ENCODE peak calls at places on chromosome 7, in six cellular contexts. One of them, this sample, is unnamed.

GRCh38 chr7:22278660-22279059 is 78.3 kb downstream of the RAPGEF5 start:
- DNase-seq in hepatocyte: no peak
- DNase-seq in PC-3: no peak
- DNase-seq in GM23338: no peak
- DNase-seq in GM23248: no peak
- DNase-seq in HCT116: no peak
- DNase-seq in this sample: no peak

GRCh38 chr7:110786576-110786975 is 304.4 kb upstream of the LRRN3 start:
- DNase-seq in GM23248: no peak
- DNase-seq in GM23338: no peak
- DNase-seq in PC-3: no peak
- DNase-seq in hepatocyte: no peak
- DNase-seq in HCT116: no peak
- DNase-seq in this sample: no peak

GRCh38 chr7:137636376-137636775 is 210.4 kb downstream of the DGKI start:
- DNase-seq in HCT116: no peak
- DNase-seq in GM23248: peak; percentile 34
- DNase-seq in PC-3: no peak
- DNase-seq in GM23338: no peak
- DNase-seq in hepatocyte: no peak
- DNase-seq in this sample: no peak

GRCh38 chr7:143934526-143935340 is at the start of gene OR2F2:
- DNase-seq in GM23248: peak; percentile 73
- DNase-seq in GM23338: no peak
- DNase-seq in HCT116: no peak
- DNase-seq in hepatocyte: no peak
- DNase-seq in PC-3: peak; percentile 17
- DNase-seq in this sample: no peak

GRCh38 chr7:19970514-19970913 is 197.1 kb upstream of the TMEM196 start:
- DNase-seq in HCT116: no peak
- DNase-seq in PC-3: no peak
- DNase-seq in GM23338: no peak
- DNase-seq in GM23248: no peak
- DNase-seq in hepatocyte: no peak
- DNase-seq in this sample: no peak

GRCh38 chr7:157807510-157807909 is 470.7 kb downstream of the DNAJB6 start:
- DNase-seq in HCT116: peak; percentile 40
- DNase-seq in PC-3: peak; percentile 87
- DNase-seq in hepatocyte: no peak
- DNase-seq in GM23338: no peak
- DNase-seq in GM23248: no peak
- DNase-seq in this sample: peak; percentile 63

GRCh38 chr7:22633954-22634474 is 93.0 kb upstream of the IL6 start:
- DNase-seq in PC-3: no peak
- DNase-seq in HCT116: no peak
- DNase-seq in GM23248: no peak
- DNase-seq in GM23338: no peak
- DNase-seq in hepatocyte: no peak
- DNase-seq in this sample: no peak

GRCh38 chr7:139679731-139680594 is 97.8 kb downstream of the HIPK2 start:
- DNase-seq in HCT116: no peak
- DNase-seq in PC-3: peak; percentile 89
- DNase-seq in GM23338: no peak
- DNase-seq in GM23248: peak; percentile 53
- DNase-seq in hepatocyte: no peak
- DNase-seq in this sample: no peak

GRCh38 chr7:150854066-150855000 is 2.0 kb downstream of the AOC1 start:
- DNase-seq in HCT116: no peak
- DNase-seq in hepatocyte: no peak
- DNase-seq in GM23338: no peak
- DNase-seq in GM23248: no peak
- DNase-seq in PC-3: no peak
- DNase-seq in this sample: no peak

GRCh38 chr7:144975882-144976281 is 140.0 kb upstream of the TPK1 start:
- DNase-seq in hepatocyte: no peak
- DNase-seq in GM23248: no peak
- DNase-seq in GM23338: no peak
- DNase-seq in PC-3: no peak
- DNase-seq in HCT116: no peak
- DNase-seq in this sample: no peak

GRCh38 chr7:42167206-42167913 is 69.6 kb downstream of the GLI3 start:
- DNase-seq in GM23338: no peak
- DNase-seq in GM23248: no peak
- DNase-seq in HCT116: no peak
- DNase-seq in hepatocyte: no peak
- DNase-seq in PC-3: peak; percentile 67
- DNase-seq in this sample: no peak

GRCh38 chr7:65749039-65749438 is 123.8 kb upstream of the VKORC1L1 start:
- DNase-seq in PC-3: no peak
- DNase-seq in HCT116: no peak
- DNase-seq in GM23248: no peak
- DNase-seq in hepatocyte: no peak
- DNase-seq in GM23338: no peak
- DNase-seq in this sample: no peak

GRCh38 chr7:102111063-102111757 is 175.5 kb upstream of the SH2B2 start:
- DNase-seq in PC-3: no peak
- DNase-seq in GM23338: peak; percentile 82
- DNase-seq in GM23248: no peak
- DNase-seq in HCT116: no peak
- DNase-seq in hepatocyte: no peak
- DNase-seq in this sample: peak; percentile 69

GRCh38 chr7:134730359-134730758 is 49.1 kb upstream of the CALD1 start:
- DNase-seq in HCT116: no peak
- DNase-seq in PC-3: no peak
- DNase-seq in hepatocyte: no peak
- DNase-seq in GM23248: peak; percentile 48
- DNase-seq in GM23338: no peak
- DNase-seq in this sample: no peak

GRCh38 chr7:127158659-127159058 is 94.1 kb downstream of the GRM8 start:
- DNase-seq in HCT116: no peak
- DNase-seq in GM23338: peak; percentile 67
- DNase-seq in GM23248: peak; percentile 0
- DNase-seq in hepatocyte: no peak
- DNase-seq in PC-3: no peak
- DNase-seq in this sample: peak; percentile 52

GRCh38 chr7:27277628-27278027 is 35.0 kb downstream of the EVX1 start:
- DNase-seq in HCT116: peak; percentile 29
- DNase-seq in GM23248: peak; percentile 58
- DNase-seq in hepatocyte: peak; percentile 80
- DNase-seq in PC-3: peak; percentile 83
- DNase-seq in GM23338: peak; percentile 25
- DNase-seq in this sample: no peak

DNA sequence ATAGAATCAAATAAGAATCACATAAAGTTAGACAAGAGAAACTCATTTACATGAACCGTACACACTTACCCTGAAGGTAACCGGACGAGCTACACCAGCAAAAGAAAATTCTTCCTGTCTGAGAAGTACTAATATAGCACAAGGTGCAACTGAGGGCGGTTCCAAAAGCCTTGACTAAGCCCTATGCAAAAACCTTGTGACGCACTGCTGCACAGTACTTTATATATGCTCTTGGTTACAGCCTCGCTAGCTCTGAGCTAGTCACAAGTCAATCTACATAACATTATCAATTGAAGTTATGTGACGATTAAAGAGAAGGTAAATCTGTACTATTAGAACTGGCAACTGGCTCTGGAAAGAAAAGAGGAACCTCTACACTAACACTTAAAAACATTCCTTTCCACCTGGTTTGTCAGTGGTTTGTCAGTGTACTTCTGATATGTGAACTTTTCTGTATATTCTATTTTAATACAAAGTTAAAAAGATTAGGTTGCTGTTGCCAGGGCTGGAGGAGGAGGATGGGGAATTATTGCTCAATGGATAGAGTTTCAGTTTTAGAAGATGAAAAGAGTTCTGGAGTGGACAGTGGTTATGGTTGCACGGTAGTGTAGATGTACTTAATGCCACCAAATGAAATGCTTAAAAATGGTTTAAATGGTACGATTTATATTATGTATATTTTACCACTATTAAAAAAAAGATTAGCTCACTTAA is 21.6 kb downstream of the NT5C3A start:
- DNase-seq in HCT116: no peak
- DNase-seq in PC-3: peak; percentile 86
- DNase-seq in hepatocyte: peak; percentile 64
- DNase-seq in GM23338: no peak
- DNase-seq in GM23248: peak; percentile 54
- DNase-seq in this sample: no peak
- H3K4me1 ChIP-seq in HCT116: no peaks in the 10 kb centered on the region
- H3K4me1 ChIP-seq in PC-3: peaks cover 67% of the 10 kb centered on the region
- H3K4me1 ChIP-seq in hepatocyte: peaks cover 27% of the 10 kb centered on the region
- H3K4me1 ChIP-seq in GM23338: no peaks in the 10 kb centered on the region
- H3K4me1 ChIP-seq in GM23248: peaks cover 50% of the 10 kb centered on the region
- H3K4me1 ChIP-seq in this sample: no peaks in the 10 kb centered on the region

GRCh38 chr7:129502708-129503685 is 666 bp downstream of the SMKR1 start:
- DNase-seq in GM23338: peak; percentile 69
- DNase-seq in HCT116: no peak
- DNase-seq in PC-3: no peak
- DNase-seq in GM23248: no peak
- DNase-seq in hepatocyte: peak; percentile 14
- DNase-seq in this sample: peak; percentile 65
- TF ChIP-seq EZH2phosphoT487 in GM23338: no peak
- TF ChIP-seq EZH2phosphoT487 in HCT116: no peak
- TF ChIP-seq EZH2phosphoT487 in PC-3: peak; percentile 3
- TF ChIP-seq EZH2phosphoT487 in GM23248: no peak
- TF ChIP-seq EZH2phosphoT487 in hepatocyte: no peak
- TF ChIP-seq EZH2phosphoT487 in this sample: no peak

DNA sequence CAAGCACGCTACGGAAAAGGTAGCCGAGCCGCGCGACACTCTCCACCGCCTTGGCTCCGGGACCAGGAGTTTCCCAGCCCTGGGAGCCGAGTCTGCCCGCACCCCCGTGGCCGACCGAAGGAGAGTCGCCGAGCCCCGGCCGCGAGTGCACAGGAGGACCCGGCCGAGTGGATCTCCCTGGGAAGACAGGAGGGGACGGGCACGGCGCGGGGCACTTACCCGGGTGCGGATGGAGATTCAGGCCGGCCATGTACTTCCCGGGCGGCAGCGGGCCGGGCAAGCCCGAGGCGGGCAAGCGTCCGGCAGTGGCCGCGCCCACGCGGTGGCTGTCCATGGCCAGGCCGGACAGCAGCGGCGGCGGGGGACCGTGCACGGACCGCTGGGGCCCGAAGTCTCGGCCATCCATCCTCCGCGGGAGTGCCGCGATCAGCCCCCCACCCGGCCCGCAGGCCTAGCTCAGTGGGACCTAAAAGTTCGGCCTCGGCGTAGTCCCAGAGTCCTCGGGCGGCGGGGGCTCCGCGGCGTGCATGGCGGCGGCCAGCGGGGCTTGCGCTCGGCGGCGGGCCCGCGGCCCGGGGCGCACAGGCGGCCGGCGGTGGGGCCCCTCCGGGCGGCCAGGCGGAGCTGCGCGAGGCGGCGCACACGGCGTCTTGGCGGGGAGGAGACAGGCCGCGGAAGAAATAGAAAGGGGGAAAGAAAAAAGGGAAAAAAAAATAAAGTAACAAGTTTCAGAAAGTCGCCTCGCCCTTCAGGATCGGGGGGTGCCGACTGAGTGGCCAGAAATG is 2.6 kb downstream of the TNRC18 start:
- DNase-seq in PC-3: no peak
- DNase-seq in GM23338: no peak
- DNase-seq in GM23248: peak; percentile 61
- DNase-seq in hepatocyte: no peak
- DNase-seq in HCT116: no peak
- DNase-seq in this sample: peak; percentile 52
- H3K4me1 ChIP-seq in PC-3: peaks cover 22% of the 10 kb centered on the region
- H3K4me1 ChIP-seq in GM23338: peaks cover 44% of the 10 kb centered on the region
- H3K4me1 ChIP-seq in GM23248: peaks cover 12% of the 10 kb centered on the region
- H3K4me1 ChIP-seq in hepatocyte: peaks cover 24% of the 10 kb centered on the region
- H3K4me1 ChIP-seq in HCT116: peaks cover 13% of the 10 kb centered on the region
- H3K4me1 ChIP-seq in this sample: peaks cover 25% of the 10 kb centered on the region

GRCh38 chr7:155830961-155831806 is 18.9 kb upstream of the SHH start:
- DNase-seq in HCT116: no peak
- DNase-seq in hepatocyte: no peak
- DNase-seq in PC-3: no peak
- DNase-seq in GM23248: no peak
- DNase-seq in GM23338: no peak
- DNase-seq in this sample: no peak
- TF ChIP-seq EZH2phosphoT487 in HCT116: no peak
- TF ChIP-seq EZH2phosphoT487 in hepatocyte: no peak
- TF ChIP-seq EZH2phosphoT487 in PC-3: no peak
- TF ChIP-seq EZH2phosphoT487 in GM23248: no peak
- TF ChIP-seq EZH2phosphoT487 in GM23338: no peak
- TF ChIP-seq EZH2phosphoT487 in this sample: no peak

GRCh38 chr7:131105294-131105802 is 222.3 kb upstream of the MKLN1 start:
- DNase-seq in GM23338: peak; percentile 57
- DNase-seq in hepatocyte: no peak
- DNase-seq in HCT116: no peak
- DNase-seq in PC-3: peak; percentile 9
- DNase-seq in GM23248: peak; percentile 63
- DNase-seq in this sample: no peak

GRCh38 chr7:131105803-131106680 is 221.6 kb upstream of the MKLN1 start:
- DNase-seq in HCT116: no peak
- DNase-seq in GM23248: peak; percentile 88
- DNase-seq in PC-3: peak; percentile 52
- DNase-seq in hepatocyte: peak; percentile 87
- DNase-seq in GM23338: peak; percentile 70
- DNase-seq in this sample: peak; percentile 77

GRCh38 chr7:131103997-131104396 is 223.7 kb upstream of the MKLN1 start:
- DNase-seq in HCT116: no peak
- DNase-seq in GM23338: no peak
- DNase-seq in GM23248: peak; percentile 90
- DNase-seq in hepatocyte: no peak
- DNase-seq in PC-3: peak; percentile 9
- DNase-seq in this sample: no peak

GRCh38 chr7:131106681-131107342 is 220.9 kb upstream of the MKLN1 start:
- DNase-seq in GM23248: peak; percentile 66
- DNase-seq in HCT116: no peak
- DNase-seq in hepatocyte: peak; percentile 50
- DNase-seq in GM23338: peak; percentile 55
- DNase-seq in PC-3: peak; percentile 44
- DNase-seq in this sample: peak; percentile 56

DNA sequence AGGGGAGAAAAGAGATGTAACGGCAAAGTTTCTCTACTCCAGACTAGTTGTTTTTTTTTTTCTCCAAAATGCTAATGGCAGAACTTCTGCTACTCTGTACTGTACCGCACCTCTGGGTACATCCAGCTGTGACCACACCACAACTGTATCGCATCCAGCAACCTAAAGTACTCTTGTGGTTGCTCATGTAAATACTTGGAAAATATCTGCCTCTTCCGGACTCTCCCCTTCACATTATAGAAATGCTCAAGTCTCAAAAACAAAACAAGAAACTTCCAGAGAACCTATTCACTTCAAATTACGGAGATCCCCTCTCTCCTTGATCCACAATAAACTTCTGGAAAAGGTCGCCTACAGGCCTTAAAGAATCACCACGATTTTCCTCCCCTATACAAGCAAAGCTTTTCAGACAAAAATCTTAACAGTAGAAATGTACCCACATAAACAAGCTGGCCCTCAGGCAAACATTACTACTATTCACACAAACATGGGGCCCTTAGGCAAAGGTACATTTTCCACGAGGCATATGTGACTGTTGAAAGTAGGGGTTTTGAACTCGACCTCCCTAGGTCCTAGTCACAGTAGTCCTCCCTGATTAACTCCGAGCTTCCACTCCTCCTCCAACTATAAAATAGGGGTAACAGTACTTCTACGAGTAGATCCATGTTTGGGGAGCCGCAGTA is 222.9 kb upstream of the MKLN1 start:
- DNase-seq in hepatocyte: no peak
- DNase-seq in PC-3: no peak
- DNase-seq in GM23338: no peak
- DNase-seq in HCT116: no peak
- DNase-seq in GM23248: peak; percentile 58
- DNase-seq in this sample: no peak
- H3K4me1 ChIP-seq in hepatocyte: peaks cover 14% of the 10 kb centered on the region
- H3K4me1 ChIP-seq in PC-3: peaks cover 15% of the 10 kb centered on the region
- H3K4me1 ChIP-seq in GM23338: peaks cover 17% of the 10 kb centered on the region
- H3K4me1 ChIP-seq in HCT116: peaks cover 12% of the 10 kb centered on the region
- H3K4me1 ChIP-seq in GM23248: peaks cover 37% of the 10 kb centered on the region
- H3K4me1 ChIP-seq in this sample: peaks cover 12% of the 10 kb centered on the region

This sample was measured in neural progenitor cell.